ENCODE peak calls at places on chromosomes 6 and 20, in nine cellular contexts. I is choroid plexus epithelial cell, D is RWPE1, P is stomach, Z is GM20000, G is nephron progenitor cell, W is type B pancreatic cell, S is A549, X is cardiac fibroblast. A is an unnamed sample.

GRCh38 chr6:122372647-122373046 is 26.8 kb upstream of the HSF2 start:
- DNase-seq in D (no peak), W (no peak), Z (no peak), G (no peak), X (peak; percentile 18), P (no peak), I (peak; percentile 39), S (no peak), A (no peak)

GRCh38 chr6:73665686-73666319 is 12.0 kb upstream of the SLC17A5 start:
- DNase-seq in S (no peak), P (no peak), I (peak; percentile 28), X (peak; percentile 43), Z (no peak), G (no peak), D (no peak), W (no peak), A (no peak)

GRCh38 chr20:58129736-58130135 is 98.7 kb downstream of the ANKRD60 start:
- DNase-seq in S (no peak), X (no peak), W (peak; percentile 53), I (no peak), D (no peak), G (no peak), P (no peak), Z (no peak), A (no peak)

GRCh38 chr6:9628819-9629218 is 786.1 kb downstream of the TFAP2A start:
- DNase-seq in S (no peak), W (no peak), I (peak; percentile 40), D (peak; percentile 17), Z (no peak), G (no peak), X (peak; percentile 14), P (no peak), A (no peak)

GRCh38 chr6:15268130-15268908 is 22.4 kb downstream of the JARID2 start:
- DNase-seq in D (no peak), X (peak; percentile 26), I (peak; percentile 32), Z (no peak), P (no peak), S (no peak), W (no peak), G (no peak), A (no peak)

GRCh38 chr6:35804996-35805736 is at the start of gene LHFPL5:
- DNase-seq in Z (peak; percentile 84), D (peak; percentile 80), S (no peak), W (peak; percentile 83), X (no peak), I (peak; percentile 26), G (peak; percentile 93), P (peak; percentile 49), A (peak; percentile 85)

GRCh38 chr20:37253087-37253486 is 8.5 kb downstream of the GHRH start:
- DNase-seq in G (no peak), I (no peak), S (no peak), X (no peak), Z (no peak), D (no peak), W (no peak), P (no peak), A (no peak)

GRCh38 chr6:130666796-130667195 is 160.4 kb upstream of the SMLR1 start:
- DNase-seq in X (no peak), P (no peak), W (no peak), S (no peak), I (no peak), D (no peak), Z (no peak), G (no peak), A (no peak)

GRCh38 chr20:12395404-12396159 is 477.9 kb downstream of the BTBD3 start:
- DNase-seq in D (no peak), G (no peak), W (no peak), I (peak; percentile 78), S (no peak), Z (no peak), X (no peak), P (no peak), A (no peak)

GRCh38 chr20:63636752-63637633 is 10.1 kb upstream of the GMEB2 start:
- DNase-seq in S (no peak), X (no peak), G (no peak), Z (no peak), I (no peak), P (no peak), D (no peak), W (no peak), A (no peak)

GRCh38 chr6:145836767-145837166 is 22.2 kb upstream of the FBXO30 start:
- DNase-seq in W (no peak), X (no peak), D (no peak), I (no peak), P (no peak), G (no peak), Z (no peak), S (no peak), A (no peak)

GRCh38 chr6:46949662-46950280 is 28.0 kb upstream of the ADGRF5 start:
- DNase-seq in D (no peak), I (no peak), X (peak; percentile 67), S (peak; percentile 17), Z (no peak), G (no peak), P (no peak), W (no peak), A (no peak)

GRCh38 chr6:72825265-72825918 is 203.5 kb downstream of the KCNQ5 start:
- DNase-seq in W (no peak), G (no peak), X (peak; percentile 76), S (peak; percentile 32), I (peak; percentile 36), D (peak; percentile 5), Z (no peak), P (no peak), A (no peak)

GRCh38 chr6:170057961-170058877 is 232.7 kb downstream of the DLL1 start:
- DNase-seq in I (no peak), S (no peak), X (no peak), P (peak; percentile 23), Z (no peak), W (peak; percentile 66), G (no peak), D (no peak), A (no peak)

GRCh38 chr6:100100776-100101175 is 106.8 kb upstream of the MCHR2 start:
- DNase-seq in W (no peak), S (no peak), I (no peak), P (no peak), D (no peak), G (no peak), Z (no peak), X (no peak), A (no peak)

GRCh38 chr20:53917145-53918009 is 153.0 kb downstream of the BCAS1 start:
- DNase-seq in W (no peak), Z (peak; percentile 56), S (no peak), G (no peak), P (peak; percentile 44), I (peak; percentile 62), X (peak; percentile 72), D (no peak), A (peak; percentile 56)
- TF ChIP-seq CTCF in W (no peak), Z (no peak), S (no peak), G (no peak), P (no peak), I (no peak), X (no peak), D (no peak), A (no peak)

GRCh38 chr20:50313827-50314226 is 123.2 kb downstream of the CEBPB start:
- DNase-seq in G (no peak), P (no peak), X (no peak), Z (no peak), S (no peak), I (no peak), W (no peak), D (no peak), A (no peak)

GRCh38 chr20:50314936-50315335 is 124.3 kb downstream of the CEBPB start:
- DNase-seq in I (no peak), X (no peak), P (no peak), Z (no peak), W (no peak), D (no peak), G (no peak), S (no peak), A (no peak)

GRCh38 chr20:50312682-50313187 is 122.1 kb downstream of the CEBPB start:
- DNase-seq in D (peak; percentile 79), P (peak; percentile 86), I (peak; percentile 47), Z (no peak), X (peak; percentile 63), G (no peak), S (peak; percentile 86), W (no peak), A (no peak)

GRCh38 chr20:50313223-50313820 is 122.7 kb downstream of the CEBPB start:
- DNase-seq in P (no peak), Z (no peak), W (no peak), I (peak; percentile 53), X (peak; percentile 56), S (peak; percentile 85), G (no peak), D (peak; percentile 89), A (no peak)

DNA sequence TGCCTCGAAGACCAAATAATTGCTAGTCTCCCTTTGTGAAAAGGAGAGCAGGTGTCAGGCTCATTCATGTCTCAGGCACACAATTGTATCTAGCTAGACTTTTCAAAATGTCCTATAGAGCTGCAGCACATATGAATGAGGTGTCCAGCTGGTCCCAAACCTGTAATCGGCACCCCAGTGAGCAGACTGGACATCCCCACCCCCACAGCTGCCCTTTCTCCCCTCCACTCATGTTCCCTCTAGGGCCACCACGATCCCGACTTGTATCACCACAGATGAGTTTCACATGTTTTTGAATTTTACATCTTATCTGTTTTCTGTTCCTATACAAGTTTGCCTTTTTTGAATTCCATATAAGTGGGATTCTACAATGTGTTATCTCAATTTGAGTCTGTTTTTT is 123.7 kb downstream of the CEBPB start:
- DNase-seq in G (no peak), P (no peak), W (no peak), I (no peak), D (no peak), Z (no peak), S (no peak), X (no peak), A (no peak)
- TF ChIP-seq CTCF in G (no peak), P (no peak), W (no peak), I (no peak), D (no peak), Z (no peak), S (no peak), X (no peak), A (no peak)

GRCh38 chr6:41901882-41902519 is 6.8 kb upstream of the USP49 start:
- DNase-seq in S (peak; percentile 52), X (peak; percentile 61), I (peak; percentile 67), D (no peak), W (no peak), Z (peak; percentile 33), P (no peak), G (no peak), A (peak; percentile 24)
- TF ChIP-seq CTCF in S (peak; percentile 31), X (peak; percentile 38), I (peak; percentile 66), D (no peak), W (no peak), Z (peak; percentile 44), P (no peak), G (peak; percentile 11), A (no peak)

DNA sequence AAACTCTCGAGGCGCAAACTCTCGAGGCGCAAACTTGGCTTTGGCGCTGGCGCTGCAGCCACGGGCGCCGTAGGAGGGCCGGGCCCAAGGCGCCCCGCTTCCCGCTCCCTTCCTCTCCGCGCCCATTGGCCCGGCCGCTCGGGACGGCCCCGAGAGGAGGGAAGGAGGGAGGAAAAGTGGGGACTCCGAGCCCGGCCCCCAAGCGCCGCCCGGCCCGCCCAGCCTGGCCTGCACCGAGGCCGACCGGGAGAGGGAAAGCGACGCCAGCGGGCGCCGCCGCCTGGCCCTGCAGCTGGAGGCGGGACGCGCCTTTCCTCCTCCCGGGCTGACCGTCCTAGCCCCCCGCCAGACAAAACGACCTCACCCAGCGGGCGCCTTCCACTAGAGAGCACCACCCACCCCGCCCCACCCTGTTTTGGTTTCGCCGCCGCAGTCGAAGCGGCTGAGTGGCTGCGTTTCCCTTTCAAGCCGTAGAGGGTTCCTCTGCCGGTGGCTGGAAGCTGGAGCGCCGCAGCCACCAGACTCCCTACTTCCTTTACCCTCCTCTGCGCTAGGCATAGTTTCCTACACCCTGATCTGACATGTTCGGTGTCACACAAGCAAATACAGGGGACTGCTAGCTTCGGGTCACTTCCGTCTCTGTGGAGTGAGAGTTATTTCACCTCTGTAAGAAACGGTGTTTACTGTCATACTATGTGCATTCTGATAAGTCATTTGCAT is at the start of gene MBOAT1:
- DNase-seq in Z (peak; percentile 85), P (peak; percentile 91), I (peak; percentile 94), S (peak; percentile 87), W (peak; percentile 89), D (peak; percentile 82), X (peak; percentile 87), G (peak; percentile 81), A (peak; percentile 99)
- TF ChIP-seq CTCF in Z (no peak), P (no peak), I (no peak), S (peak; percentile 12), W (peak; percentile 41), D (no peak), X (no peak), G (no peak), A (peak; percentile 42)